ENCODE peak calls at places on chromosomes 2 and 18, in ten cellular contexts. K, B, Q, X, W, O, S, L, G and U are unnamed samples.

GRCh38 chr18:13447621-13448020 is 229.1 kb downstream of the LDLRAD4 start:
- DNase-seq in B (no peak), X (peak), W (no peak), G (no peak), S (no peak), K (peak), Q (peak), O (no peak), L (no peak), U (peak)

GRCh38 chr2:180314086-180314485 is 307.0 kb upstream of the CWC22 start:
- DNase-seq in O (no peak), B (no peak), K (peak), X (no peak), W (no peak), S (no peak), G (no peak), L (no peak), Q (no peak), U (no peak)

GRCh38 chr18:48924621-48925601 is 25.9 kb downstream of the SMAD7 start:
- DNase-seq in S (no peak), X (no peak), W (no peak), G (no peak), O (no peak), L (no peak), K (no peak), B (no peak), Q (no peak), U (no peak)

GRCh38 chr2:156333274-156333950 is 891 bp upstream of the NR4A2 start:
- DNase-seq in L (no peak), K (no peak), G (no peak), W (peak), S (no peak), O (no peak), Q (peak), X (no peak), B (no peak), U (no peak)

GRCh38 chr18:1047406-1047805 is 142.7 kb downstream of the ADCYAP1 start:
- DNase-seq in X (no peak), K (peak), L (no peak), B (no peak), Q (no peak), S (no peak), W (no peak), O (no peak), G (no peak), U (no peak)

GRCh38 chr2:119408221-119408619 is 23.4 kb upstream of the TMEM37 start:
- DNase-seq in W (no peak), Q (no peak), B (no peak), K (no peak), G (no peak), X (no peak), S (no peak), L (no peak), O (no peak), U (no peak)

GRCh38 chr18:59056706-59057492 is 82.8 kb upstream of the SEC11C start:
- DNase-seq in Q (peak), S (peak), X (peak), W (peak), G (peak), O (peak), B (no peak), K (peak), L (no peak), U (peak)

GRCh38 chr18:42510540-42510939 is 555.5 kb downstream of the PIK3C3 start:
- DNase-seq in G (no peak), X (no peak), S (no peak), K (no peak), B (no peak), O (no peak), L (no peak), W (no peak), Q (no peak), U (no peak)

GRCh38 chr2:158128168-158128973 is 26.7 kb downstream of the UPP2 start:
- DNase-seq in B (no peak), G (no peak), S (no peak), Q (no peak), X (no peak), O (no peak), W (peak), K (no peak), L (no peak), U (no peak)

GRCh38 chr2:27727257-27727656 is 44.3 kb upstream of the MRPL33 start:
- DNase-seq in X (no peak), G (no peak), S (no peak), O (no peak), W (no peak), B (no peak), Q (no peak), K (no peak), L (no peak), U (no peak)

GRCh38 chr2:100038019-100038418 is 104.4 kb downstream of the AFF3 start:
- DNase-seq in S (no peak), B (no peak), G (no peak), W (no peak), Q (no peak), O (peak), X (no peak), L (no peak), K (no peak), U (peak)

GRCh38 chr2:27765621-27766286 is 5.8 kb upstream of the MRPL33 start:
- DNase-seq in W (no peak), O (no peak), S (no peak), L (peak), X (peak), B (peak), G (peak), Q (peak), K (peak), U (peak)